ENCODE peak calls at places on chromosomes 6 and 20, in four cellular contexts. O is CD4-positive, CD25-positive, alpha-beta regulatory T cell; E is hepatocyte; N is spleen. Y is an unnamed sample.

GRCh38 chr6:118621799-118622470 is 29.5 kb downstream of the CEP85L start:
- DNase-seq in O (no peak), E (no peak), N (no peak), Y (no peak)

GRCh38 chr6:125947581-125947980 is 9.0 kb upstream of the HINT3 start:
- DNase-seq in N (no peak), O (no peak), E (no peak), Y (no peak)

GRCh38 chr20:62409935-62410741 is 3.1 kb upstream of the CABLES2 start:
- DNase-seq in E (peak; percentile 74), O (peak; percentile 28), N (no peak), Y (peak; percentile 90)

GRCh38 chr6:82365011-82365751 is 1.6 kb downstream of the TPBG start:
- DNase-seq in O (no peak), N (peak; percentile 74), E (peak; percentile 61), Y (peak; percentile 82)

GRCh38 chr6:31485063-31485462 is 12.9 kb upstream of the MICB start:
- DNase-seq in O (no peak), E (no peak), N (no peak), Y (no peak)

GRCh38 chr20:47574616-47575401 is 73.1 kb downstream of the NCOA3 start:
- DNase-seq in O (peak; percentile 30), E (no peak), N (no peak), Y (no peak)

GRCh38 chr20:56781108-56781739 is 152.1 kb downstream of the TFAP2C start:
- DNase-seq in E (no peak), N (peak; percentile 20), O (no peak), Y (no peak)

GRCh38 chr20:58699246-58700107 is 6.9 kb downstream of the NPEPL1 start:
- DNase-seq in E (no peak), O (no peak), N (peak; percentile 66), Y (peak; percentile 52)

GRCh38 chr6:111971181-111971829 is 82.6 kb upstream of the CCN6 start:
- DNase-seq in E (no peak), N (no peak), O (no peak), Y (no peak)

GRCh38 chr20:50373674-50374286 is 136.4 kb upstream of the PTPN1 start:
- DNase-seq in E (no peak), N (no peak), O (no peak), Y (no peak)

GRCh38 chr6:79868098-79868722 is 79.1 kb downstream of the ELOVL4 start:
- DNase-seq in N (no peak), E (peak; percentile 87), O (peak; percentile 76), Y (no peak)

GRCh38 chr6:35686441-35686840 is 2.3 kb downstream of the FKBP5 start:
- DNase-seq in E (no peak), N (no peak), O (no peak), Y (no peak)

GRCh38 chr6:136728976-136729515 is 63.2 kb downstream of the MAP3K5 start:
- DNase-seq in O (no peak), E (no peak), N (no peak), Y (no peak)

GRCh38 chr20:1816384-1817381 is 78.5 kb upstream of the SIRPA start:
- DNase-seq in E (no peak), O (no peak), N (no peak), Y (no peak)

GRCh38 chr6:62390413-62390812 is 104.4 kb upstream of the KHDRBS2 start:
- DNase-seq in E (peak; percentile 29), O (no peak), N (no peak), Y (no peak)

GRCh38 chr6:56474531-56474930 is 168.2 kb downstream of the DST start:
- DNase-seq in O (no peak), N (no peak), E (no peak), Y (no peak)

GRCh38 chr20:3235661-3236324 is 3.2 kb downstream of the SLC4A11 start:
- DNase-seq in E (no peak), N (no peak), O (no peak), Y (no peak)

GRCh38 chr6:143634486-143634885 is 43.3 kb upstream of the PHACTR2 start:
- DNase-seq in O (no peak), E (no peak), N (no peak), Y (no peak)

GRCh38 chr20:35034150-35034549 is 58.5 kb downstream of the TRPC4AP start:
- DNase-seq in E (no peak), O (no peak), N (no peak), Y (no peak)
- H3K36me3 ChIP-seq in E (peaks cover 5% of the 10 kb centered on the region), O (peaks cover 62% of the 10 kb centered on the region), N (peaks cover 92% of the 10 kb centered on the region), Y (peaks cover 24% of the 10 kb centered on the region)

GRCh38 chr20:10640897-10641296 is 32.9 kb downstream of the JAG1 start:
- DNase-seq in E (no peak), O (no peak), N (no peak), Y (no peak)

GRCh38 chr20:10639762-10640556 is 33.8 kb downstream of the JAG1 start:
- DNase-seq in N (no peak), O (no peak), E (no peak), Y (peak; percentile 52)

GRCh38 chr20:10641893-10642292 is 31.9 kb downstream of the JAG1 start:
- DNase-seq in E (no peak), O (no peak), N (no peak), Y (no peak)

GRCh38 chr20:10642859-10643559 is 30.8 kb downstream of the JAG1 start:
- DNase-seq in E (no peak), N (no peak), O (no peak), Y (no peak)

DNA sequence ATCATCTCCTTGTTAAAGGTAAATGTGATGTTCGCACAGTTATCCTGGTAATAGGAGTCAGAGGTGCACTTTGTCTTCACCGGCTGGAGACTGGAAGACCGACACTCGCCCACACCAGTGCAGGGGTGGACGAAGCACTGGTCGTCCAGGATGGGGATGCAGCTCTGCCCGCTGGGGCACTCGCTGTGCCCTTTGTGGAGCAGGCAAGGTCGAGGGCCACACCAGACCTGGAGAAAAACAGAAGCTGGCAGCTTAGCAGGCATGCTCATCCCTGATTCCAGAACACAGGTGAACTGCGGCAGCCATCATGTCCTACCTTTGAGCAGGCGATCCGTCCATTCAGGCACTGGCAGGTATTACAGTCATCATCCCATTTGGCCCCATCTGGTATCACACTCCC is 32.3 kb downstream of the JAG1 start:
- DNase-seq in N (no peak), O (no peak), E (no peak), Y (peak; percentile 52)
- H3K36me3 ChIP-seq in N (peaks cover 94% of the 10 kb centered on the region), O (no peaks in the 10 kb centered on the region), E (peaks cover 3% of the 10 kb centered on the region), Y (peaks cover 45% of the 10 kb centered on the region)

DNA sequence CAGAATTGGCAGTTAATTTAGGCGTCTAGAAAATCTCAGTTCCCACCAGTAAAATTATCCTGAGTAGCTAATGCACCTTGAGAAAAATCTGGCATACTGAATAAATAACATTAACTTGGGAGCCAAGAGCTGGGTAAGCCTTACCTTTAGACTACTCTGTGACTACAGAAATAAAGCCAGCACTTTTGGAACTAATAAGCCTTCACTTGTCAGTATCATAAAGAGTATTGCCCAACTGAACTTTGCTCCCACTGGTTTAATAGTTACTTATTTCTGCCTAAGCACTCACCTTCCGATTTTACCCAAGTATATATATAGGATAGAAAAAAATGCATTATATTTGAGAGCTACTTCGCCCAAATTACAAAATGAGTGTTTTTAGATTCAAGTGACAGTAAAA is 10.7 kb downstream of the FAM8A1 start:
- DNase-seq in O (no peak), N (no peak), E (peak; percentile 55), Y (no peak)
- H3K36me3 ChIP-seq in O (peaks cover 32% of the 10 kb centered on the region), N (peaks cover 70% of the 10 kb centered on the region), E (no peaks in the 10 kb centered on the region), Y (peaks cover 7% of the 10 kb centered on the region)

GRCh38 chr20:18678599-18678998 is 90.7 kb downstream of the DTD1 start:
- DNase-seq in O (no peak), N (no peak), E (no peak), Y (no peak)

GRCh38 chr20:18676366-18676765 is 88.5 kb downstream of the DTD1 start:
- DNase-seq in N (no peak), O (no peak), E (no peak), Y (no peak)

GRCh38 chr20:18683839-18684238 is 96.0 kb downstream of the DTD1 start:
- DNase-seq in E (no peak), N (no peak), O (no peak), Y (peak; percentile 17)

GRCh38 chr20:18677126-18677525 is 89.3 kb downstream of the DTD1 start:
- DNase-seq in E (no peak), N (no peak), O (no peak), Y (no peak)

DNA sequence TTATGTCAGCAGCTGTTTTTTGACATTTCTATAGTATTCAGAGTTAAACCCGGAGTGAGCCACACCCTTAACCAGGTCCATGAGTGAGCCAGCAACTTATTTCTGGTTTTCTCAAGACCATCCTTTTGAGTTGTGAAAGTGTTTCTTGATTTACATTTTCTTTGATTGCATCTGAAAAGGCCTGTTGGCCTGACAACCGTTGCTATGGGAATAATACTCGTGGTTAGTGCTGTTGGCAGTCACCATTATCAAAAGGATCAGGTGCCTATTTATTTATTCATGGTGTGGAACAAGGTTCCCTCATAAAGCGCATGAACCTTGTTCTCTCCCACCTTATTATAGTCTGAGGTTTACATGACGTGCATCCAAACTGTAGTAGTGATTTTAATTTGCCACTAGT is 91.2 kb downstream of the DTD1 start:
- DNase-seq in E (no peak), N (no peak), O (peak; percentile 2), Y (no peak)
- H3K36me3 ChIP-seq in E (no peaks in the 10 kb centered on the region), N (no peaks in the 10 kb centered on the region), O (no peaks in the 10 kb centered on the region), Y (no peaks in the 10 kb centered on the region)

Y was measured in kidney.